ENCODE peak calls at places on chromosomes 2 and 18, in ten cellular contexts. C is left cardiac atrium; X is KG1; A is GDM1; S is AG10803; I is EL; R is GM23248; P is right cardiac atrium; Q is amniotic stem cell; J is CD4-positive, alpha-beta T cell. Z is an unnamed sample.

GRCh38 chr2:152647417-152648010 is 69.7 kb downstream of the PRPF40A start:
- DNase-seq in C (peak), X (no peak), A (no peak), S (peak), I (peak), R (peak), P (peak), Q (no peak), J (no peak), Z (peak)

GRCh38 chr2:29223851-29224692 is 108.9 kb downstream of the CLIP4 start:
- DNase-seq in C (peak), X (no peak), A (no peak), S (peak), I (peak), R (peak), P (peak), Q (no peak), J (no peak), Z (peak)

GRCh38 chr2:135815269-135815668 is 21.7 kb downstream of the LCT start:
- DNase-seq in C (no peak), X (no peak), A (no peak), S (no peak), I (no peak), R (no peak), P (no peak), Q (no peak), J (no peak), Z (no peak)

GRCh38 chr2:240156435-240157146 is 16.1 kb upstream of the OTOS start:
- DNase-seq in C (no peak), X (no peak), A (no peak), S (no peak), I (no peak), R (no peak), P (no peak), Q (no peak), J (no peak), Z (no peak)

GRCh38 chr18:44803019-44803650 is 122.4 kb downstream of the SETBP1 start:
- DNase-seq in C (no peak), X (no peak), A (no peak), S (peak), I (no peak), R (peak), P (no peak), Q (no peak), J (no peak), Z (no peak)

GRCh38 chr2:191152841-191153240 is 2.0 kb upstream of the STAT4 start:
- DNase-seq in C (no peak), X (no peak), A (no peak), S (peak), I (peak), R (peak), P (no peak), Q (no peak), J (no peak), Z (peak)

GRCh38 chr2:110783474-110783873 is 51.1 kb downstream of the ACOXL start:
- DNase-seq in C (no peak), X (no peak), A (no peak), S (no peak), I (no peak), R (no peak), P (no peak), Q (no peak), J (no peak), Z (no peak)

GRCh38 chr2:1744446-1745170 is at the start of gene PXDN:
- DNase-seq in C (peak), X (no peak), A (no peak), S (peak), I (peak), R (peak), P (peak), Q (peak), J (no peak), Z (peak)